ENCODE peak calls at places on chromosomes 6 and 20, in five cellular contexts. D is mesenchymal stem cell, Y is H9, Q is neuronal stem cell, G is H1. L is an unnamed sample.

GRCh38 chr6:170038717-170039116 is 252.2 kb downstream of the DLL1 start:
- DNase-seq in G (no peak), Y (no peak), D (no peak), Q (no peak), L (no peak)

GRCh38 chr6:21745543-21746337 is 152.2 kb downstream of the SOX4 start:
- DNase-seq in G (no peak), Q (no peak), Y (no peak), D (no peak), L (no peak)

GRCh38 chr20:6231551-6231950 is 108.7 kb upstream of the FERMT1 start:
- DNase-seq in D (peak), Q (no peak), G (no peak), Y (no peak), L (peak)

GRCh38 chr6:85747654-85748053 is 105.0 kb upstream of the SYNCRIP start:
- DNase-seq in Y (no peak), D (peak), Q (no peak), G (no peak), L (peak)

GRCh38 chr6:51892750-51893149 is 194.7 kb downstream of the PKHD1 start:
- DNase-seq in Y (no peak), G (no peak), D (no peak), Q (no peak), L (no peak)

GRCh38 chr6:21109421-21110178 is 484.0 kb upstream of the SOX4 start:
- DNase-seq in D (peak), Y (no peak), G (no peak), Q (no peak), L (peak)

GRCh38 chr6:56364482-56365313 is 117.3 kb upstream of the COL21A1 start:
- DNase-seq in D (peak), Y (no peak), G (no peak), Q (no peak), L (peak)

GRCh38 chr6:9521152-9521530 is 893.7 kb downstream of the TFAP2A start:
- DNase-seq in G (no peak), Q (no peak), Y (no peak), D (no peak), L (no peak)

GRCh38 chr6:150200428-150201105 is 57.7 kb downstream of the PPP1R14C start:
- DNase-seq in Y (no peak), D (no peak), Q (no peak), G (no peak), L (no peak)

GRCh38 chr6:5671604-5672559 is 334.8 kb downstream of the NRN1 start:
- DNase-seq in D (no peak), Q (no peak), G (no peak), Y (no peak), L (no peak)

GRCh38 chr6:142942805-142943227 is 2.2 kb downstream of the HIVEP2 start:
- DNase-seq in G (no peak), Y (no peak), D (peak), Q (no peak), L (peak)

GRCh38 chr6:143939364-143939763 is 68.7 kb downstream of the PLAGL1 start:
- DNase-seq in G (no peak), Y (no peak), Q (no peak), D (no peak), L (no peak)

GRCh38 chr20:13756551-13756950 is 28.2 kb downstream of the ESF1 start:
- DNase-seq in Q (no peak), D (no peak), Y (no peak), G (no peak), L (no peak)

GRCh38 chr6:166046232-166046631 is 121.4 kb downstream of the TBXT start:
- DNase-seq in D (peak), G (no peak), Q (no peak), Y (no peak), L (peak)

GRCh38 chr20:49288784-49289696 is 11.2 kb upstream of the ZNFX1 start:
- DNase-seq in G (no peak), D (peak), Y (no peak), Q (no peak), L (no peak)

DNA sequence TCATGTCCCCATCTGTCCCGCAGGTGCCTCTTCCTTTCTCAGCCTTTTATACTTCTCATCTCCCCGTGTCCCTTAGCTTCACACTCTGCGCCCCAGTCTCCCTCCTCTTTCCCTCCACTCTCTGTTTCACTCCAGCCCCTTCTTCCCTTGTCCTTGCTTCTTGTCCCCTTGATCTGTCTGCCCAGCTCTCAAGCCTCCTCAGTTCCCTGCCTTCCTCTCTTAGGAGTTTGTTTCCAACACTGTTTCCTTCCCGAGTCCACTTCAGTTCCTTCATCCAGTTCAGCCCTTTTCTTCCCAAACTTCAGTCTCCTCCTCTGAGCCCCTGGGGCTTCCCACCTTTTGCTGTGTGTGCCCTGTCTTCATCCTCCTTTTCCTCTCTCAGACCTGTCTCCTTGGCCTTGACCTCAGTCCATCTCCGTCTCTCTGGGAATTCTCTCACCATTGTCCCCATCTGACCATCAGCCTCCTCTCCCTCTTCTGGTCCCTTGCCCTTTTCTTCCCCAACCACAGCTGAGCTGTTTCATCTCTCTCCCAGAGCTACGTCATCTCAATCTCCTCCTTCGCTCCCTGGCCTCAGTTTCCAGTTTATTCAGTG is 2.8 kb upstream of the DDR1 start:
- DNase-seq in G (no peak), Y (no peak), D (no peak), Q (no peak), L (no peak)
- H3K14ac ChIP-seq in G (no peak), Y (peak), D (no peak), Q (no peak), L (peak)

GRCh38 chr6:97282726-97283617 is at the start of gene MMS22L:
- DNase-seq in Y (peak), G (peak), Q (peak), D (peak), L (peak)
- H2BK15ac ChIP-seq in Y (no peak), G (peak), Q (no peak), D (no peak), L (peak)

GRCh38 chr20:38349856-38350255 is 3.6 kb downstream of the LBP start:
- DNase-seq in D (no peak), Q (no peak), Y (no peak), G (no peak), L (no peak)

GRCh38 chr20:38353298-38353697 is 7.0 kb downstream of the LBP start:
- DNase-seq in D (no peak), Q (no peak), G (no peak), Y (no peak), L (peak)

GRCh38 chr20:38355161-38356012 is 9.1 kb downstream of the LBP start:
- DNase-seq in Y (peak), Q (no peak), D (no peak), G (no peak), L (no peak)

GRCh38 chr20:38354227-38354626 is 7.9 kb downstream of the LBP start:
- DNase-seq in Q (no peak), Y (no peak), D (no peak), G (no peak), L (no peak)

GRCh38 chr20:38350879-38351775 is 4.8 kb downstream of the LBP start:
- DNase-seq in Q (no peak), G (no peak), Y (no peak), D (no peak), L (no peak)
- H3K14ac ChIP-seq in Q (no peak), G (no peak), Y (peak), D (no peak), L (no peak)

DNA sequence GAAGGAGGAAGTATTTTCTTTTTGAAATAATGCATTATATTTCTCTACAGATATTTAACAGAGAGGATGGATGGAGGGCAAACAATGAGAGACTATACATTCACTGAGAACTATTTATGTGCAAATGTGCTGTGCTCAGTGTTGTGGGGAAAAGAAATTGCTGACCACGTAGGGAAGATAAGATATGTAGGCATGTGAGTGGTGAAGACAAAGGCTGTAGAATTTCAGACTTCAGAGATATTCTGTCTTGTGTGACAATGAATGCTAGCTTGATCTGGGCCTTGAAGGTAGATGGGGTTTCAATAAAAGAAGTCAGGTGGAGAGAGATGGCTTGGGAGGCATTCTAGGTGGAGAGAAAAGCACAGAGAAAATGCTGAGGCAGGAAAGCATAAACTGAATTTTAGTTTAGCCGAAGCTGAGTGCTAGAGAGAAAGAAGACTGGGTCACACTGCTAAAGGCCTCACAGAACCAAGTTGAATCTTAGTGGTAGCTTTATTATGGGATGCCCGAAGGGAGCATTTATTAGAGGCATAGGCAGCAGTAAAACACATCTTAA is 56.9 kb upstream of the EEF1A1 start:
- DNase-seq in G (no peak), D (no peak), Y (no peak), Q (no peak), L (no peak)
- H2BK15ac ChIP-seq in G (peak), D (no peak), Y (no peak), Q (no peak), L (peak)

GRCh38 chr20:44137210-44137781 is 49.7 kb downstream of the JPH2 start:
- DNase-seq in D (peak), Y (peak), Q (peak), G (peak), L (peak)
- H3K14ac ChIP-seq in D (no peak), Y (no peak), Q (no peak), G (no peak), L (peak)

GRCh38 chr6:113350521-113350920 is 506.6 kb upstream of the MARCKS start:
- DNase-seq in Q (no peak), Y (no peak), G (no peak), D (no peak), L (peak)

GRCh38 chr6:113356139-113356538 is 501.0 kb upstream of the MARCKS start:
- DNase-seq in D (no peak), Y (no peak), G (no peak), Q (no peak), L (no peak)

GRCh38 chr6:113351183-113351834 is 505.8 kb upstream of the MARCKS start:
- DNase-seq in Q (no peak), G (no peak), D (peak), Y (no peak), L (peak)

GRCh38 chr6:113352029-113352801 is 504.9 kb upstream of the MARCKS start:
- DNase-seq in D (peak), Y (no peak), Q (no peak), G (no peak), L (peak)

DNA sequence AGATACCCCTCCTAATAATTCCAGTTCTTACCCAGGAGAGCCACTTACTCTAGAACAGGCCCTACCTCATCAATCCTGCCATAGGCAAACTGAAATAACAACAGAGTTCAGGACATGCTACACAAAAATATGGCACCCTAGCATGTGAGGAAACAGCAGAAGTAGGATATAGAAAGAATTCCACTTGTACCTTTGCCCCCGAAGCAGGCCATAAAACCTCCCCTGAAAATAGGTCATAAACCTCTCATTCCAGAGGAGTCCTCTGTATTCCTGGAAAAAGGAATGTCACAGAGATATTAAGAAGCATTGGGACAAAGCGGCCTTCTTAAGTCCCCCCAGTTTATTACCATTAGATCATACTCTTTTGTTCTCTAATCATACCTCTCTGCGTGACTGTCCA is 504.3 kb upstream of the MARCKS start:
- DNase-seq in Q (no peak), Y (no peak), G (no peak), D (no peak), L (no peak)
- H2BK15ac ChIP-seq in Q (no peak), Y (no peak), G (no peak), D (no peak), L (peak)

GRCh38 chr6:110874880-110875547 is 429 bp downstream of the AMD1 start:
- DNase-seq in D (no peak), Q (peak), G (no peak), Y (no peak), L (no peak)
- H3K14ac ChIP-seq in D (no peak), Q (peak), G (no peak), Y (peak), L (peak)

GRCh38 chr6:118903134-118903533 is 9.2 kb downstream of the ASF1A start:
- DNase-seq in Q (no peak), Y (no peak), D (no peak), G (no peak), L (no peak)
- H2BK15ac ChIP-seq in Q (no peak), Y (no peak), D (no peak), G (no peak), L (no peak)